ENCODE peak calls at places on chromosomes 4 and X, in nine cellular contexts. E is spleen, H is body of pancreas, C is transverse colon, D is vagina, N is heart right ventricle, R is ovary, U is left ventricle myocardium inferior, Q is lung. B is an unnamed sample.

GRCh38 chrX:71081348-71082148 is 13.4 kb upstream of the SNX12 start:
- DNase-seq in Q (no peak), N (no peak), E (no peak), R (no peak), C (no peak), U (no peak), H (no peak), D (no peak), B (no peak)

GRCh38 chrX:19382500-19383145 is 38.9 kb downstream of the PDHA1 start:
- DNase-seq in D (no peak), U (peak), C (peak), Q (peak), E (peak), R (no peak), H (peak), N (peak), B (peak)

GRCh38 chrX:119763175-119763574 is 4.8 kb downstream of the SOWAHD start:
- DNase-seq in Q (no peak), R (no peak), U (no peak), E (no peak), D (no peak), C (no peak), H (no peak), N (no peak), B (no peak)

GRCh38 chr4:155542415-155542814 is 124.2 kb upstream of the GUCY1A1 start:
- DNase-seq in C (no peak), Q (no peak), D (no peak), N (no peak), R (no peak), U (no peak), E (no peak), H (no peak), B (no peak)

GRCh38 chr4:148054275-148054674 is 322.4 kb downstream of the ARHGAP10 start:
- DNase-seq in U (no peak), D (no peak), R (no peak), Q (no peak), N (no peak), C (no peak), H (no peak), E (no peak), B (no peak)

GRCh38 chr4:61619528-61619927 is 419.4 kb downstream of the ADGRL3 start:
- DNase-seq in N (no peak), H (no peak), C (no peak), U (no peak), D (no peak), Q (no peak), R (no peak), E (no peak), B (no peak)

GRCh38 chr4:79404666-79405065 is 3.4 kb downstream of the GK2 start:
- DNase-seq in N (no peak), D (no peak), C (no peak), Q (no peak), E (no peak), R (no peak), U (no peak), H (no peak), B (no peak)

GRCh38 chrX:110082156-110082555 is 79.2 kb downstream of the TMEM164 start:
- DNase-seq in R (peak), C (no peak), H (no peak), N (no peak), Q (no peak), D (no peak), E (no peak), U (no peak), B (peak)

GRCh38 chr4:37685211-37685725 is 908 bp downstream of the RELL1 start:
- DNase-seq in E (no peak), H (no peak), Q (no peak), N (no peak), U (no peak), D (no peak), C (peak), R (peak), B (no peak)

GRCh38 chrX:105191878-105192277 is 28.6 kb downstream of the TEX13A start:
- DNase-seq in Q (no peak), N (no peak), R (no peak), D (no peak), C (no peak), U (no peak), H (no peak), E (no peak), B (no peak)
- TF ChIP-seq CTCF in Q (no peak), N (peak), R (no peak), D (no peak), C (no peak), U (peak), H (no peak), E (no peak), B (no peak)

GRCh38 chrX:16842684-16843083 is 27.5 kb downstream of the RBBP7 start:
- DNase-seq in E (no peak), C (no peak), D (no peak), R (no peak), N (no peak), H (no peak), Q (no peak), U (no peak), B (no peak)

GRCh38 chrX:16838202-16839066 is 31.7 kb downstream of the RBBP7 start:
- DNase-seq in R (no peak), H (no peak), C (peak), E (no peak), N (peak), Q (no peak), U (peak), D (no peak), B (peak)

GRCh38 chrX:16839852-16840460 is 30.2 kb downstream of the RBBP7 start:
- DNase-seq in D (no peak), U (no peak), R (peak), E (no peak), C (no peak), N (no peak), H (no peak), Q (no peak), B (peak)

GRCh38 chrX:16836371-16836770 is 33.8 kb downstream of the RBBP7 start:
- DNase-seq in U (no peak), C (peak), H (peak), N (no peak), Q (no peak), D (no peak), E (no peak), R (no peak), B (no peak)

GRCh38 chrX:16839224-16839851 is 30.8 kb downstream of the RBBP7 start:
- DNase-seq in C (no peak), N (no peak), D (no peak), Q (no peak), U (no peak), H (no peak), R (no peak), E (no peak), B (no peak)
- H3K27ac ChIP-seq in C (no peak), N (peak), D (no peak), Q (no peak), U (peak), H (no peak), R (no peak), E (no peak), B (peak)

DNA sequence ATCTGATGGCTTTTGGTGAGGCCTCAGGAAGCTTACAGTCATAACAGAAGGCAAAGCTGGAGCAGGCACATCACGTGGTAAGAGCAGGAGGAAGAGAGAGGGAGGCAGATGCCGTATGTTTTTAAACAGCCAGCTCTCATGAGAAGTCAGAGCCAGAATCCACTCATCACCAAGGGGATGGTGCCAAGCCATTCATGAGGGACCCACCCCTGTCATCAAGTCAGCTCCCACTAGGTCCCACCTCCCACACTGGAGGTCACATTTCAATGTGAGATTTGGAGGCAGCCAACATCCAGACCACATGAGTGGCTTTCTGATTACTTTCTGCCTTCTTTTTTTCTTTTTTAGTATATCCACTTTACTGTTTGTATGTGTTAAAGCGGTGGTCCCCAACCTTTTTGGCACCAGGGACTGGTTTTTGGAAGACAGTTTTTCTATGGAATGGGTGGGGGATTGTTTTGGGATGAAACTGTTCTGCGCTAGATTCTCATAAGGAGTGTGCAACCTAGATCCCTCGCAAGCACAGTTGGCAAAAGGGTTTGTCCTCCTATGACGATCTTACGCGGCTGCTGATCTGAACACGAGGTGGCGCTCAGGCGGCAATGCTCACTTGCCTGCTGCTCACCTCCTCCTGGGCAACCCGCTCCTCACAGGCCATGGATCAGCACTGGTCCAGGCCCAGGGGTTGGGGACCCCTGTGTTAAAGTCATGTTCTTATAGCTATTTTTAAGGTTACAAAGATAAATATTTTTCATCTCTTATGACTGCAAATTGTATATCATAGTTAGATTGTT is 61.7 kb downstream of the SLIT2 start:
- DNase-seq in U (no peak), C (peak), E (no peak), D (no peak), Q (no peak), N (no peak), H (peak), R (no peak), B (no peak)
- TF ChIP-seq CTCF in U (peak), C (no peak), E (no peak), D (no peak), Q (no peak), N (peak), H (no peak), R (no peak), B (no peak)

GRCh38 chr4:10105421-10105820 is 11.2 kb downstream of the WDR1 start:
- DNase-seq in C (no peak), Q (no peak), E (no peak), U (no peak), D (no peak), R (no peak), H (no peak), N (no peak), B (no peak)
- H3K27ac ChIP-seq in C (peak), Q (no peak), E (no peak), U (peak), D (peak), R (peak), H (no peak), N (peak), B (no peak)

GRCh38 chrX:131399692-131400428 is 110.8 kb upstream of the IGSF1 start:
- DNase-seq in E (no peak), Q (no peak), D (no peak), C (no peak), H (no peak), N (no peak), R (no peak), U (no peak), B (no peak)

GRCh38 chrX:131402124-131402811 is 113.2 kb upstream of the IGSF1 start:
- DNase-seq in E (no peak), N (no peak), D (no peak), R (no peak), U (no peak), H (no peak), Q (no peak), C (no peak), B (no peak)

GRCh38 chrX:131405497-131405896 is 116.4 kb upstream of the IGSF1 start:
- DNase-seq in H (no peak), N (no peak), C (no peak), D (no peak), R (no peak), E (no peak), U (no peak), Q (no peak), B (no peak)
- TF ChIP-seq CTCF in H (no peak), N (no peak), C (no peak), D (no peak), R (no peak), E (no peak), U (no peak), Q (no peak), B (no peak)

DNA sequence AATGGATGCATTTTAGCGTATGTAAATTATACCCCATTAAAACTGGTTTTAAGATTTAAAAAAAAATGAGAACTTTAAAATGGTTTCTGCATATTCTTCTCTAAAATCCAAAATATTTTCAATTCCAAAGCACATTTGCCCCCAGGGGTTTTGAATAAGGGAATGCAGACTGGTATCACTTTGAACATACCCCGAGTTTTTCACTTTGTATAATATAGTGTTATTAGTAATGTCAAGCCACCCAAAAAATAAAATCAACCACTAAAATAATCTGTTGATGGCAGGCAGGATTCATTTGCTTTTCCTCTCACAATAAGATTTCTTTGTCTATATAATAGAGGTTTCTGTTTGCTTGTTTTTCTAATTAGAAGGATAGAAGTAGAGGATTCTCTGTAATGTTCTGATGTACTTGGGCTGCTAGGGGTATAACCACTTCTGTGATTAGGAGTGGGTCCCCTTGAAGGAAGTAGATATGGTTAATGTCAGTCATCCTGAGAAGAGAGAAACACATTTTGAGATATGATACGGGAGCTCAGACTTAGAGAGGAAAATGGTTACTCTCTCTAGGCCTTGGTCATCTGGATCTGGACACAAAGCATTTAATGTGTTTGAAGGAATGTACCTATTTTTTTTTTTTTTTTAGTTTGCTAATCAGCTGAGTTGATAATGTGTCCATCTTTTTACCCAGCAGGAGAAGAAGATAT is 9.3 kb upstream of the LIN54 start:
- DNase-seq in R (no peak), C (no peak), E (no peak), H (no peak), N (no peak), Q (no peak), D (no peak), U (no peak), B (no peak)
- H3K27ac ChIP-seq in R (no peak), C (no peak), E (no peak), H (no peak), N (no peak), Q (no peak), D (no peak), U (no peak), B (no peak)

GRCh38 chrX:17697191-17697590 is 40.1 kb upstream of the SCML1 start:
- DNase-seq in R (no peak), Q (no peak), N (no peak), U (no peak), H (no peak), C (no peak), D (no peak), E (no peak), B (no peak)
- TF ChIP-seq CTCF in R (no peak), Q (no peak), N (no peak), U (no peak), H (peak), C (no peak), D (no peak), E (no peak), B (no peak)